ENCODE peak calls at places on chromosome X, in nine cellular contexts. One of them, this sample, is unnamed.

GRCh38 chrX:110161361-110161686 is 156.6 kb downstream of the AMMECR1 start:
- DNase-seq in left ventricle myocardium inferior: no peak
- DNase-seq in activated T-helper 1 cell treated with anti-CD3 and anti-CD28 coated beads, Interleukin-2, amount 50 U/mL, for 16 hours: no peak
- DNase-seq in psoas muscle: no peak
- DNase-seq in mesothelial cell of epicardium: no peak
- DNase-seq in activated CD4-positive, alpha-beta T cell treated with anti-CD3 and anti-CD28 coated beads for 1 hour: no peak
- DNase-seq in right cardiac atrium: no peak
- DNase-seq in foreskin melanocyte: no peak
- DNase-seq in GM03348: no peak
- DNase-seq in this sample: no peak

GRCh38 chrX:140149761-140150160 is 184.4 kb upstream of the CXorf66 start:
- DNase-seq in activated T-helper 1 cell treated with anti-CD3 and anti-CD28 coated beads, Interleukin-2, amount 50 U/mL, for 16 hours: no peak
- DNase-seq in GM03348: no peak
- DNase-seq in foreskin melanocyte: no peak
- DNase-seq in right cardiac atrium: no peak
- DNase-seq in mesothelial cell of epicardium: no peak
- DNase-seq in left ventricle myocardium inferior: no peak
- DNase-seq in activated CD4-positive, alpha-beta T cell treated with anti-CD3 and anti-CD28 coated beads for 1 hour: no peak
- DNase-seq in psoas muscle: no peak
- DNase-seq in this sample: no peak

GRCh38 chrX:111435469-111435868 is 23.5 kb upstream of the DCX start:
- DNase-seq in left ventricle myocardium inferior: no peak
- DNase-seq in mesothelial cell of epicardium: no peak
- DNase-seq in foreskin melanocyte: no peak
- DNase-seq in psoas muscle: no peak
- DNase-seq in activated T-helper 1 cell treated with anti-CD3 and anti-CD28 coated beads, Interleukin-2, amount 50 U/mL, for 16 hours: no peak
- DNase-seq in GM03348: no peak
- DNase-seq in right cardiac atrium: no peak
- DNase-seq in activated CD4-positive, alpha-beta T cell treated with anti-CD3 and anti-CD28 coated beads for 1 hour: no peak
- DNase-seq in this sample: no peak

GRCh38 chrX:113790987-113791386 is 792.9 kb upstream of the HTR2C start:
- DNase-seq in mesothelial cell of epicardium: no peak
- DNase-seq in right cardiac atrium: no peak
- DNase-seq in GM03348: no peak
- DNase-seq in psoas muscle: no peak
- DNase-seq in left ventricle myocardium inferior: no peak
- DNase-seq in activated CD4-positive, alpha-beta T cell treated with anti-CD3 and anti-CD28 coated beads for 1 hour: no peak
- DNase-seq in foreskin melanocyte: no peak
- DNase-seq in activated T-helper 1 cell treated with anti-CD3 and anti-CD28 coated beads, Interleukin-2, amount 50 U/mL, for 16 hours: no peak
- DNase-seq in this sample: no peak

GRCh38 chrX:23828894-23829293 is 45.9 kb downstream of the SAT1 start:
- DNase-seq in left ventricle myocardium inferior: no peak
- DNase-seq in mesothelial cell of epicardium: no peak
- DNase-seq in activated CD4-positive, alpha-beta T cell treated with anti-CD3 and anti-CD28 coated beads for 1 hour: no peak
- DNase-seq in activated T-helper 1 cell treated with anti-CD3 and anti-CD28 coated beads, Interleukin-2, amount 50 U/mL, for 16 hours: no peak
- DNase-seq in GM03348: no peak
- DNase-seq in psoas muscle: no peak
- DNase-seq in foreskin melanocyte: no peak
- DNase-seq in right cardiac atrium: no peak
- DNase-seq in this sample: no peak

GRCh38 chrX:134737061-134737460 is 78.8 kb upstream of the PLAC1 start:
- DNase-seq in foreskin melanocyte: no peak
- DNase-seq in activated CD4-positive, alpha-beta T cell treated with anti-CD3 and anti-CD28 coated beads for 1 hour: no peak
- DNase-seq in GM03348: peak; percentile 41
- DNase-seq in left ventricle myocardium inferior: no peak
- DNase-seq in psoas muscle: peak; percentile 39
- DNase-seq in activated T-helper 1 cell treated with anti-CD3 and anti-CD28 coated beads, Interleukin-2, amount 50 U/mL, for 16 hours: no peak
- DNase-seq in mesothelial cell of epicardium: no peak
- DNase-seq in right cardiac atrium: peak; percentile 58
- DNase-seq in this sample: no peak

GRCh38 chrX:85108165-85108564 is 104.5 kb downstream of the APOOL start:
- DNase-seq in activated T-helper 1 cell treated with anti-CD3 and anti-CD28 coated beads, Interleukin-2, amount 50 U/mL, for 16 hours: no peak
- DNase-seq in GM03348: no peak
- DNase-seq in left ventricle myocardium inferior: no peak
- DNase-seq in psoas muscle: no peak
- DNase-seq in right cardiac atrium: no peak
- DNase-seq in activated CD4-positive, alpha-beta T cell treated with anti-CD3 and anti-CD28 coated beads for 1 hour: no peak
- DNase-seq in foreskin melanocyte: no peak
- DNase-seq in mesothelial cell of epicardium: no peak
- DNase-seq in this sample: no peak

GRCh38 chrX:15645266-15645665 is 19.3 kb downstream of the CLTRN start:
- DNase-seq in left ventricle myocardium inferior: no peak
- DNase-seq in GM03348: no peak
- DNase-seq in psoas muscle: no peak
- DNase-seq in activated CD4-positive, alpha-beta T cell treated with anti-CD3 and anti-CD28 coated beads for 1 hour: no peak
- DNase-seq in foreskin melanocyte: peak; percentile 6
- DNase-seq in right cardiac atrium: no peak
- DNase-seq in activated T-helper 1 cell treated with anti-CD3 and anti-CD28 coated beads, Interleukin-2, amount 50 U/mL, for 16 hours: no peak
- DNase-seq in mesothelial cell of epicardium: no peak
- DNase-seq in this sample: no peak

GRCh38 chrX:95764972-95765451 is 919.6 kb upstream of the DIAPH2 start:
- DNase-seq in GM03348: peak; percentile 4
- DNase-seq in left ventricle myocardium inferior: no peak
- DNase-seq in psoas muscle: no peak
- DNase-seq in mesothelial cell of epicardium: no peak
- DNase-seq in activated T-helper 1 cell treated with anti-CD3 and anti-CD28 coated beads, Interleukin-2, amount 50 U/mL, for 16 hours: no peak
- DNase-seq in activated CD4-positive, alpha-beta T cell treated with anti-CD3 and anti-CD28 coated beads for 1 hour: no peak
- DNase-seq in foreskin melanocyte: peak; percentile 19
- DNase-seq in right cardiac atrium: no peak
- DNase-seq in this sample: no peak

GRCh38 chrX:22963186-22963585 is 36.6 kb upstream of the DDX53 start:
- DNase-seq in activated CD4-positive, alpha-beta T cell treated with anti-CD3 and anti-CD28 coated beads for 1 hour: no peak
- DNase-seq in right cardiac atrium: no peak
- DNase-seq in activated T-helper 1 cell treated with anti-CD3 and anti-CD28 coated beads, Interleukin-2, amount 50 U/mL, for 16 hours: no peak
- DNase-seq in left ventricle myocardium inferior: no peak
- DNase-seq in foreskin melanocyte: no peak
- DNase-seq in mesothelial cell of epicardium: no peak
- DNase-seq in psoas muscle: no peak
- DNase-seq in GM03348: no peak
- DNase-seq in this sample: no peak

GRCh38 chrX:150085881-150086280 is 147.6 kb upstream of the EOLA2 start:
- DNase-seq in activated CD4-positive, alpha-beta T cell treated with anti-CD3 and anti-CD28 coated beads for 1 hour: no peak
- DNase-seq in right cardiac atrium: no peak
- DNase-seq in psoas muscle: no peak
- DNase-seq in foreskin melanocyte: peak; percentile 41
- DNase-seq in GM03348: no peak
- DNase-seq in activated T-helper 1 cell treated with anti-CD3 and anti-CD28 coated beads, Interleukin-2, amount 50 U/mL, for 16 hours: no peak
- DNase-seq in mesothelial cell of epicardium: no peak
- DNase-seq in left ventricle myocardium inferior: no peak
- DNase-seq in this sample: no peak

GRCh38 chrX:4588893-4589292 is 875.4 kb upstream of the PRKX start:
- DNase-seq in GM03348: no peak
- DNase-seq in activated T-helper 1 cell treated with anti-CD3 and anti-CD28 coated beads, Interleukin-2, amount 50 U/mL, for 16 hours: no peak
- DNase-seq in foreskin melanocyte: no peak
- DNase-seq in right cardiac atrium: no peak
- DNase-seq in mesothelial cell of epicardium: no peak
- DNase-seq in left ventricle myocardium inferior: no peak
- DNase-seq in psoas muscle: no peak
- DNase-seq in activated CD4-positive, alpha-beta T cell treated with anti-CD3 and anti-CD28 coated beads for 1 hour: no peak
- DNase-seq in this sample: no peak

GRCh38 chrX:3712080-3712869 is 1.2 kb downstream of the PRKX start:
- DNase-seq in psoas muscle: no peak
- DNase-seq in mesothelial cell of epicardium: peak; percentile 45
- DNase-seq in activated T-helper 1 cell treated with anti-CD3 and anti-CD28 coated beads, Interleukin-2, amount 50 U/mL, for 16 hours: no peak
- DNase-seq in left ventricle myocardium inferior: no peak
- DNase-seq in right cardiac atrium: peak; percentile 60
- DNase-seq in foreskin melanocyte: no peak
- DNase-seq in activated CD4-positive, alpha-beta T cell treated with anti-CD3 and anti-CD28 coated beads for 1 hour: no peak
- DNase-seq in GM03348: peak; percentile 25
- DNase-seq in this sample: peak; percentile 76

GRCh38 chrX:33183366-33183765 is 28.0 kb downstream of the DMD start:
- DNase-seq in activated T-helper 1 cell treated with anti-CD3 and anti-CD28 coated beads, Interleukin-2, amount 50 U/mL, for 16 hours: no peak
- DNase-seq in mesothelial cell of epicardium: peak; percentile 40
- DNase-seq in foreskin melanocyte: peak; percentile 50
- DNase-seq in GM03348: no peak
- DNase-seq in right cardiac atrium: peak; percentile 49
- DNase-seq in psoas muscle: peak; percentile 31
- DNase-seq in activated CD4-positive, alpha-beta T cell treated with anti-CD3 and anti-CD28 coated beads for 1 hour: no peak
- DNase-seq in left ventricle myocardium inferior: peak; percentile 17
- DNase-seq in this sample: no peak

GRCh38 chrX:2984342-2984741 is 22.0 kb upstream of the ARSH start:
- DNase-seq in activated CD4-positive, alpha-beta T cell treated with anti-CD3 and anti-CD28 coated beads for 1 hour: no peak
- DNase-seq in GM03348: no peak
- DNase-seq in mesothelial cell of epicardium: no peak
- DNase-seq in foreskin melanocyte: no peak
- DNase-seq in psoas muscle: no peak
- DNase-seq in left ventricle myocardium inferior: no peak
- DNase-seq in activated T-helper 1 cell treated with anti-CD3 and anti-CD28 coated beads, Interleukin-2, amount 50 U/mL, for 16 hours: no peak
- DNase-seq in right cardiac atrium: no peak
- DNase-seq in this sample: no peak

GRCh38 chrX:55450259-55450658 is 1.7 kb upstream of the MAGEH1 start:
- DNase-seq in GM03348: peak; percentile 1
- DNase-seq in right cardiac atrium: peak; percentile 36
- DNase-seq in left ventricle myocardium inferior: no peak
- DNase-seq in psoas muscle: no peak
- DNase-seq in activated CD4-positive, alpha-beta T cell treated with anti-CD3 and anti-CD28 coated beads for 1 hour: no peak
- DNase-seq in mesothelial cell of epicardium: no peak
- DNase-seq in foreskin melanocyte: no peak
- DNase-seq in activated T-helper 1 cell treated with anti-CD3 and anti-CD28 coated beads, Interleukin-2, amount 50 U/mL, for 16 hours: no peak
- DNase-seq in this sample: no peak

GRCh38 chrX:10769165-10769564 is 148.8 kb upstream of the MID1 start:
- DNase-seq in activated CD4-positive, alpha-beta T cell treated with anti-CD3 and anti-CD28 coated beads for 1 hour: no peak
- DNase-seq in mesothelial cell of epicardium: no peak
- DNase-seq in foreskin melanocyte: peak; percentile 36
- DNase-seq in left ventricle myocardium inferior: no peak
- DNase-seq in GM03348: peak; percentile 43
- DNase-seq in psoas muscle: no peak
- DNase-seq in right cardiac atrium: no peak
- DNase-seq in activated T-helper 1 cell treated with anti-CD3 and anti-CD28 coated beads, Interleukin-2, amount 50 U/mL, for 16 hours: no peak
- DNase-seq in this sample: no peak

GRCh38 chrX:96424007-96424406 is 260.6 kb upstream of the DIAPH2 start:
- DNase-seq in right cardiac atrium: no peak
- DNase-seq in foreskin melanocyte: no peak
- DNase-seq in activated T-helper 1 cell treated with anti-CD3 and anti-CD28 coated beads, Interleukin-2, amount 50 U/mL, for 16 hours: no peak
- DNase-seq in activated CD4-positive, alpha-beta T cell treated with anti-CD3 and anti-CD28 coated beads for 1 hour: no peak
- DNase-seq in psoas muscle: no peak
- DNase-seq in GM03348: peak; percentile 15
- DNase-seq in mesothelial cell of epicardium: no peak
- DNase-seq in left ventricle myocardium inferior: no peak
- DNase-seq in this sample: no peak

GRCh38 chrX:110258552-110258951 is 59.3 kb downstream of the AMMECR1 start:
- DNase-seq in left ventricle myocardium inferior: no peak
- DNase-seq in right cardiac atrium: no peak
- DNase-seq in mesothelial cell of epicardium: no peak
- DNase-seq in GM03348: peak; percentile 5
- DNase-seq in activated CD4-positive, alpha-beta T cell treated with anti-CD3 and anti-CD28 coated beads for 1 hour: no peak
- DNase-seq in psoas muscle: no peak
- DNase-seq in activated T-helper 1 cell treated with anti-CD3 and anti-CD28 coated beads, Interleukin-2, amount 50 U/mL, for 16 hours: no peak
- DNase-seq in foreskin melanocyte: no peak
- DNase-seq in this sample: peak; percentile 77

GRCh38 chrX:119541188-119541587 is 24.0 kb downstream of the STEEP1 start:
- DNase-seq in activated CD4-positive, alpha-beta T cell treated with anti-CD3 and anti-CD28 coated beads for 1 hour: no peak
- DNase-seq in psoas muscle: no peak
- DNase-seq in foreskin melanocyte: peak; percentile 24
- DNase-seq in GM03348: peak; percentile 55
- DNase-seq in left ventricle myocardium inferior: no peak
- DNase-seq in mesothelial cell of epicardium: no peak
- DNase-seq in right cardiac atrium: no peak
- DNase-seq in activated T-helper 1 cell treated with anti-CD3 and anti-CD28 coated beads, Interleukin-2, amount 50 U/mL, for 16 hours: no peak
- DNase-seq in this sample: peak; percentile 72

GRCh38 chrX:115339441-115340025 is 50.0 kb downstream of the LUZP4 start:
- DNase-seq in activated T-helper 1 cell treated with anti-CD3 and anti-CD28 coated beads, Interleukin-2, amount 50 U/mL, for 16 hours: no peak
- DNase-seq in activated CD4-positive, alpha-beta T cell treated with anti-CD3 and anti-CD28 coated beads for 1 hour: no peak
- DNase-seq in GM03348: no peak
- DNase-seq in psoas muscle: no peak
- DNase-seq in right cardiac atrium: no peak
- DNase-seq in left ventricle myocardium inferior: no peak
- DNase-seq in foreskin melanocyte: no peak
- DNase-seq in mesothelial cell of epicardium: no peak
- DNase-seq in this sample: no peak

GRCh38 chrX:135388841-135389240 is 32.9 kb upstream of the SMIM10L2A start:
- DNase-seq in psoas muscle: no peak
- DNase-seq in mesothelial cell of epicardium: no peak
- DNase-seq in GM03348: no peak
- DNase-seq in foreskin melanocyte: no peak
- DNase-seq in left ventricle myocardium inferior: no peak
- DNase-seq in activated CD4-positive, alpha-beta T cell treated with anti-CD3 and anti-CD28 coated beads for 1 hour: no peak
- DNase-seq in right cardiac atrium: no peak
- DNase-seq in activated T-helper 1 cell treated with anti-CD3 and anti-CD28 coated beads, Interleukin-2, amount 50 U/mL, for 16 hours: no peak
- DNase-seq in this sample: no peak

GRCh38 chrX:65690057-65690855 is 22.8 kb downstream of the MSN start:
- DNase-seq in right cardiac atrium: peak; percentile 71
- DNase-seq in foreskin melanocyte: peak; percentile 89
- DNase-seq in left ventricle myocardium inferior: no peak
- DNase-seq in activated CD4-positive, alpha-beta T cell treated with anti-CD3 and anti-CD28 coated beads for 1 hour: no peak
- DNase-seq in activated T-helper 1 cell treated with anti-CD3 and anti-CD28 coated beads, Interleukin-2, amount 50 U/mL, for 16 hours: no peak
- DNase-seq in mesothelial cell of epicardium: no peak
- DNase-seq in psoas muscle: no peak
- DNase-seq in GM03348: no peak
- DNase-seq in this sample: peak; percentile 89

GRCh38 chrX:2389324-2389723 is 111.5 kb downstream of the DHRSX start:
- DNase-seq in activated T-helper 1 cell treated with anti-CD3 and anti-CD28 coated beads, Interleukin-2, amount 50 U/mL, for 16 hours: no peak
- DNase-seq in GM03348: no peak
- DNase-seq in psoas muscle: no peak
- DNase-seq in left ventricle myocardium inferior: no peak
- DNase-seq in foreskin melanocyte: no peak
- DNase-seq in activated CD4-positive, alpha-beta T cell treated with anti-CD3 and anti-CD28 coated beads for 1 hour: no peak
- DNase-seq in right cardiac atrium: no peak
- DNase-seq in mesothelial cell of epicardium: no peak
- DNase-seq in this sample: no peak

GRCh38 chrX:40282348-40282747 is 184.6 kb upstream of the BCOR start:
- DNase-seq in activated CD4-positive, alpha-beta T cell treated with anti-CD3 and anti-CD28 coated beads for 1 hour: no peak
- DNase-seq in left ventricle myocardium inferior: no peak
- DNase-seq in psoas muscle: no peak
- DNase-seq in foreskin melanocyte: no peak
- DNase-seq in activated T-helper 1 cell treated with anti-CD3 and anti-CD28 coated beads, Interleukin-2, amount 50 U/mL, for 16 hours: no peak
- DNase-seq in GM03348: no peak
- DNase-seq in right cardiac atrium: no peak
- DNase-seq in mesothelial cell of epicardium: no peak
- DNase-seq in this sample: no peak

GRCh38 chrX:115350696-115351408 is 61.3 kb downstream of the LUZP4 start:
- DNase-seq in psoas muscle: no peak
- DNase-seq in activated CD4-positive, alpha-beta T cell treated with anti-CD3 and anti-CD28 coated beads for 1 hour: no peak
- DNase-seq in left ventricle myocardium inferior: no peak
- DNase-seq in GM03348: peak; percentile 23
- DNase-seq in right cardiac atrium: no peak
- DNase-seq in foreskin melanocyte: peak; percentile 13
- DNase-seq in mesothelial cell of epicardium: no peak
- DNase-seq in activated T-helper 1 cell treated with anti-CD3 and anti-CD28 coated beads, Interleukin-2, amount 50 U/mL, for 16 hours: no peak
- DNase-seq in this sample: no peak